ENCODE peak calls at places on chromosome 1, in ten cellular contexts. One of them, this sample, is unnamed.

GRCh38 chr1:227897704-227898438 is 49.9 kb downstream of the WNT9A start:
- DNase-seq in lower leg skin: peak
- DNase-seq in amniotic stem cell: no peak
- DNase-seq in esophagus squamous epithelium: no peak
- DNase-seq in central memory CD4-positive, alpha-beta T cell: no peak
- DNase-seq in activated CD8-positive, alpha-beta memory T cell treated with anti-CD3 and anti-CD28 coated beads for 24 hours: peak
- DNase-seq in vagina: no peak
- DNase-seq in T follicular helper cell: no peak
- DNase-seq in neuronal stem cell: no peak
- DNase-seq in colonic mucosa: no peak
- DNase-seq in this sample: no peak

GRCh38 chr1:91803847-91804545 is 82.0 kb downstream of the TGFBR3 start:
- DNase-seq in lower leg skin: peak
- DNase-seq in amniotic stem cell: no peak
- DNase-seq in esophagus squamous epithelium: no peak
- DNase-seq in central memory CD4-positive, alpha-beta T cell: peak
- DNase-seq in activated CD8-positive, alpha-beta memory T cell treated with anti-CD3 and anti-CD28 coated beads for 24 hours: peak
- DNase-seq in vagina: no peak
- DNase-seq in T follicular helper cell: peak
- DNase-seq in neuronal stem cell: no peak
- DNase-seq in colonic mucosa: no peak
- DNase-seq in this sample: peak

GRCh38 chr1:29749021-29749420 is 512.7 kb downstream of the PTPRU start:
- DNase-seq in lower leg skin: peak
- DNase-seq in amniotic stem cell: no peak
- DNase-seq in esophagus squamous epithelium: no peak
- DNase-seq in central memory CD4-positive, alpha-beta T cell: no peak
- DNase-seq in activated CD8-positive, alpha-beta memory T cell treated with anti-CD3 and anti-CD28 coated beads for 24 hours: no peak
- DNase-seq in vagina: no peak
- DNase-seq in T follicular helper cell: no peak
- DNase-seq in neuronal stem cell: no peak
- DNase-seq in colonic mucosa: no peak
- DNase-seq in this sample: no peak

GRCh38 chr1:12600880-12601633 is 17.0 kb downstream of the DHRS3 start:
- DNase-seq in lower leg skin: no peak
- DNase-seq in amniotic stem cell: no peak
- DNase-seq in esophagus squamous epithelium: no peak
- DNase-seq in central memory CD4-positive, alpha-beta T cell: peak
- DNase-seq in activated CD8-positive, alpha-beta memory T cell treated with anti-CD3 and anti-CD28 coated beads for 24 hours: peak
- DNase-seq in vagina: no peak
- DNase-seq in T follicular helper cell: peak
- DNase-seq in neuronal stem cell: no peak
- DNase-seq in colonic mucosa: peak
- DNase-seq in this sample: peak

GRCh38 chr1:109792056-109792831 is 28.5 kb upstream of the EPS8L3 start:
- DNase-seq in lower leg skin: peak
- DNase-seq in amniotic stem cell: peak
- DNase-seq in esophagus squamous epithelium: no peak
- DNase-seq in central memory CD4-positive, alpha-beta T cell: no peak
- DNase-seq in activated CD8-positive, alpha-beta memory T cell treated with anti-CD3 and anti-CD28 coated beads for 24 hours: peak
- DNase-seq in vagina: no peak
- DNase-seq in T follicular helper cell: no peak
- DNase-seq in neuronal stem cell: peak
- DNase-seq in colonic mucosa: peak
- DNase-seq in this sample: no peak

GRCh38 chr1:221605569-221605968 is 136.3 kb downstream of the DUSP10 start:
- DNase-seq in lower leg skin: no peak
- DNase-seq in amniotic stem cell: no peak
- DNase-seq in esophagus squamous epithelium: no peak
- DNase-seq in central memory CD4-positive, alpha-beta T cell: no peak
- DNase-seq in activated CD8-positive, alpha-beta memory T cell treated with anti-CD3 and anti-CD28 coated beads for 24 hours: no peak
- DNase-seq in vagina: no peak
- DNase-seq in T follicular helper cell: no peak
- DNase-seq in neuronal stem cell: no peak
- DNase-seq in colonic mucosa: no peak
- DNase-seq in this sample: no peak

GRCh38 chr1:213982814-213983588 is 4.8 kb upstream of the PROX1 start:
- DNase-seq in lower leg skin: no peak
- DNase-seq in amniotic stem cell: no peak
- DNase-seq in esophagus squamous epithelium: no peak
- DNase-seq in central memory CD4-positive, alpha-beta T cell: no peak
- DNase-seq in activated CD8-positive, alpha-beta memory T cell treated with anti-CD3 and anti-CD28 coated beads for 24 hours: no peak
- DNase-seq in vagina: no peak
- DNase-seq in T follicular helper cell: no peak
- DNase-seq in neuronal stem cell: peak
- DNase-seq in colonic mucosa: no peak
- DNase-seq in this sample: no peak

GRCh38 chr1:18360251-18360650 is 120.5 kb upstream of the KLHDC7A start:
- DNase-seq in lower leg skin: no peak
- DNase-seq in amniotic stem cell: no peak
- DNase-seq in esophagus squamous epithelium: no peak
- DNase-seq in central memory CD4-positive, alpha-beta T cell: no peak
- DNase-seq in activated CD8-positive, alpha-beta memory T cell treated with anti-CD3 and anti-CD28 coated beads for 24 hours: no peak
- DNase-seq in vagina: no peak
- DNase-seq in T follicular helper cell: no peak
- DNase-seq in neuronal stem cell: no peak
- DNase-seq in colonic mucosa: no peak
- DNase-seq in this sample: no peak

GRCh38 chr1:48066951-48067350 is 69.8 kb upstream of the TRABD2B start:
- DNase-seq in lower leg skin: peak
- DNase-seq in amniotic stem cell: no peak
- DNase-seq in esophagus squamous epithelium: no peak
- DNase-seq in central memory CD4-positive, alpha-beta T cell: no peak
- DNase-seq in activated CD8-positive, alpha-beta memory T cell treated with anti-CD3 and anti-CD28 coated beads for 24 hours: no peak
- DNase-seq in vagina: no peak
- DNase-seq in T follicular helper cell: no peak
- DNase-seq in neuronal stem cell: no peak
- DNase-seq in colonic mucosa: no peak
- DNase-seq in this sample: no peak